ENCODE peak calls at places on chromosome 3, in five cellular contexts. B is NCI-H748 treated with DMSO at 0.1 percent for 48 hours; D is AG08395; H is GM12865; V is stimulated activated CD4-positive, alpha-beta T cell treated with anti-CD3 and anti-CD28 coated beads, Interleukin-2, amount 100 ng/mL, for 48 hours. N is an unnamed sample.

GRCh38 chr3:130692455-130692854 is 54.2 kb downstream of the PIK3R4 start:
- DNase-seq in B (no peak), D (no peak), H (no peak), V (no peak), N (no peak)

GRCh38 chr3:54159917-54160316 is 37.6 kb downstream of the CACNA2D3 start:
- DNase-seq in B (no peak), D (no peak), H (no peak), V (no peak), N (no peak)

GRCh38 chr3:107432646-107433045 is 55.4 kb downstream of the CCDC54 start:
- DNase-seq in B (peak; percentile 20), D (no peak), H (no peak), V (no peak), N (no peak)

GRCh38 chr3:11379238-11379823 is 107.1 kb downstream of the ATG7 start:
- DNase-seq in B (peak; percentile 47), D (peak; percentile 56), H (peak; percentile 25), V (no peak), N (peak; percentile 32)

GRCh38 chr3:114827495-114827894 is 319.6 kb downstream of the ZBTB20 start:
- DNase-seq in B (peak; percentile 39), D (peak; percentile 53), H (peak; percentile 71), V (no peak), N (peak; percentile 37)

GRCh38 chr3:73504852-73505251 is 119.9 kb downstream of the PDZRN3 start:
- DNase-seq in B (peak; percentile 6), D (no peak), H (no peak), V (no peak), N (no peak)

GRCh38 chr3:101781166-101781565 is 2.2 kb downstream of the NXPE3 start:
- DNase-seq in B (no peak), D (no peak), H (no peak), V (no peak), N (no peak)

GRCh38 chr3:52986938-52987337 is 58.9 kb downstream of the SFMBT1 start:
- DNase-seq in B (no peak), D (no peak), H (no peak), V (no peak), N (no peak)

GRCh38 chr3:146503459-146504202 is 34.3 kb upstream of the PLSCR2 start:
- DNase-seq in B (peak; percentile 45), D (peak; percentile 46), H (peak; percentile 88), V (no peak), N (no peak)

GRCh38 chr3:150286390-150287147 is 121.5 kb upstream of the TSC22D2 start:
- DNase-seq in B (peak; percentile 15), D (no peak), H (peak; percentile 66), V (no peak), N (no peak)

GRCh38 chr3:42892169-42892568 is 13.8 kb upstream of the ZNF662 start:
- DNase-seq in B (no peak), D (no peak), H (no peak), V (no peak), N (no peak)

GRCh38 chr3:117473981-117474563 is 764.5 kb downstream of the TUSC7 start:
- DNase-seq in B (peak; percentile 73), D (no peak), H (no peak), V (no peak), N (no peak)

GRCh38 chr3:127016043-127016343 is 33.1 kb downstream of the PLXNA1 start:
- DNase-seq in B (no peak), D (no peak), H (no peak), V (no peak), N (no peak)

GRCh38 chr3:129239992-129240391 is 9.4 kb upstream of the COPG1 start:
- DNase-seq in B (no peak), D (no peak), H (no peak), V (no peak), N (no peak)

GRCh38 chr3:172517859-172518466 is 5.3 kb downstream of the TNFSF10 start:
- DNase-seq in B (no peak), D (no peak), H (no peak), V (peak; percentile 32), N (no peak)

GRCh38 chr3:26622634-26623408 is at the start of gene LRRC3B:
- DNase-seq in B (no peak), D (no peak), H (no peak), V (no peak), N (no peak)

GRCh38 chr3:68931406-68932149 is 769 bp downstream of the TAFA4 start:
- DNase-seq in B (no peak), D (no peak), H (no peak), V (no peak), N (no peak)

GRCh38 chr3:100662113-100662823 is 47.0 kb upstream of the TFG start:
- DNase-seq in B (no peak), D (no peak), H (no peak), V (no peak), N (no peak)

GRCh38 chr3:45781841-45782240 is 14.5 kb downstream of the SLC6A20 start:
- DNase-seq in B (no peak), D (no peak), H (no peak), V (no peak), N (no peak)

GRCh38 chr3:141419946-141420345 is 51.6 kb downstream of the ZBTB38 start:
- DNase-seq in B (no peak), D (no peak), H (no peak), V (no peak), N (no peak)

GRCh38 chr3:176663819-176664218 is 533.5 kb downstream of the TBL1XR1 start:
- DNase-seq in B (peak; percentile 68), D (peak; percentile 51), H (peak; percentile 4), V (no peak), N (peak; percentile 89)

GRCh38 chr3:108472011-108472591 is 38.3 kb downstream of the MYH15 start:
- DNase-seq in B (no peak), D (peak; percentile 68), H (no peak), V (no peak), N (no peak)

GRCh38 chr3:128297401-128298138 is 144.3 kb downstream of the EEFSEC start:
- DNase-seq in B (no peak), D (peak; percentile 67), H (no peak), V (no peak), N (peak; percentile 83)

GRCh38 chr3:45759851-45760250 is 36.5 kb downstream of the SLC6A20 start:
- DNase-seq in B (no peak), D (no peak), H (no peak), V (no peak), N (no peak)

GRCh38 chr3:78221796-78222195 is 1181.9 kb downstream of the ROBO2 start:
- DNase-seq in B (no peak), D (no peak), H (no peak), V (no peak), N (no peak)

GRCh38 chr3:11544413-11545181 is 99.1 kb downstream of the VGLL4 start:
- DNase-seq in B (no peak), D (peak; percentile 31), H (no peak), V (no peak), N (no peak)

GRCh38 chr3:61846488-61846887 is 285.1 kb downstream of the PTPRG start:
- DNase-seq in B (no peak), D (no peak), H (no peak), V (no peak), N (no peak)

GRCh38 chr3:52533623-52534280 is at the start of gene NT5DC2:
- DNase-seq in B (peak; percentile 32), D (peak; percentile 93), H (peak; percentile 83), V (peak; percentile 65), N (no peak)

GRCh38 chr3:32709346-32709745 is 24.4 kb downstream of the CNOT10 start:
- DNase-seq in B (no peak), D (no peak), H (no peak), V (no peak), N (no peak)

GRCh38 chr3:152128356-152128755 is 140.4 kb upstream of the MBNL1 start:
- DNase-seq in B (no peak), D (no peak), H (no peak), V (no peak), N (no peak)

GRCh38 chr3:123156276-123156995 is 45.3 kb upstream of the SEC22A start:
- DNase-seq in B (no peak), D (no peak), H (no peak), V (no peak), N (no peak)

GRCh38 chr3:197456271-197457091 is 99.3 kb downstream of the BDH1 start:
- DNase-seq in B (no peak), D (peak; percentile 95), H (peak; percentile 83), V (peak; percentile 48), N (no peak)

GRCh38 chr3:43327184-43327950 is 41.0 kb downstream of the SNRK start:
- DNase-seq in B (no peak), D (no peak), H (no peak), V (no peak), N (no peak)

N was measured in SK-N-MC.